ENCODE peak calls at places on chromosomes 12 and 14, in six cellular contexts. E is thoracic aorta; K is hepatocyte; N is A549; L is CD8-positive, alpha-beta T cell; T is fibroblast of lung. I is an unnamed sample. For H3K4me1, the result is how much of the 10 kb centered on the place peaks cover.

GRCh38 chr12:56366948-56367347 is 4.3 kb upstream of the APOF start:
- DNase-seq in K (no peak), L (no peak), E (no peak), T (no peak), N (no peak), I (no peak)

GRCh38 chr12:89350661-89351488 is 1.4 kb downstream of the DUSP6 start:
- DNase-seq in N (no peak), T (peak), L (no peak), K (peak), E (no peak), I (peak)

GRCh38 chr12:117872521-117873169 is 96.1 kb downstream of the KSR2 start:
- DNase-seq in L (no peak), K (no peak), E (no peak), N (no peak), T (no peak), I (no peak)

GRCh38 chr12:22231836-22232235 is 102.7 kb downstream of the ST8SIA1 start:
- DNase-seq in T (no peak), E (no peak), N (peak), K (no peak), L (no peak), I (peak)

GRCh38 chr14:76236172-76237130 is 84.7 kb downstream of the GPATCH2L start:
- DNase-seq in L (no peak), E (no peak), N (no peak), T (no peak), K (no peak), I (peak)

GRCh38 chr12:98754095-98754494 is 109.0 kb downstream of the APAF1 start:
- DNase-seq in E (no peak), L (no peak), T (no peak), K (peak), N (peak), I (peak)

GRCh38 chr12:22399464-22399863 is 65.0 kb upstream of the ST8SIA1 start:
- DNase-seq in E (no peak), L (no peak), T (no peak), N (no peak), K (no peak), I (no peak)

GRCh38 chr14:89186850-89187376 is 230.1 kb downstream of the FOXN3 start:
- DNase-seq in N (no peak), T (no peak), L (no peak), E (no peak), K (no peak), I (no peak)

GRCh38 chr12:124855275-124855957 is 8.2 kb downstream of the SCARB1 start:
- DNase-seq in E (no peak), K (no peak), T (no peak), L (no peak), N (no peak), I (no peak)
- H3K27ac ChIP-seq in E (no peak), K (no peak), T (no peak), L (no peak), N (peak), I (peak)

GRCh38 chr12:3032161-3032560 is 45.0 kb upstream of the TSPAN9 start:
- DNase-seq in N (no peak), K (no peak), L (no peak), T (no peak), E (no peak), I (no peak)

GRCh38 chr12:3034067-3034750 is 43.0 kb upstream of the TSPAN9 start:
- DNase-seq in K (peak), E (no peak), L (no peak), T (peak), N (peak), I (peak)

GRCh38 chr12:3032770-3033537 is 44.2 kb upstream of the TSPAN9 start:
- DNase-seq in E (no peak), T (no peak), N (no peak), K (no peak), L (no peak), I (no peak)

GRCh38 chr12:3035171-3035570 is 42.0 kb upstream of the TSPAN9 start:
- DNase-seq in N (no peak), T (no peak), E (no peak), K (no peak), L (no peak), I (peak)

GRCh38 chr12:3033538-3033865 is 43.7 kb upstream of the TSPAN9 start:
- DNase-seq in T (no peak), E (no peak), K (no peak), L (no peak), N (no peak), I (no peak)
- H3K4me1 ChIP-seq in T (under half), E (under half), K (under half), L (under half), N (under half), I (under half)

DNA sequence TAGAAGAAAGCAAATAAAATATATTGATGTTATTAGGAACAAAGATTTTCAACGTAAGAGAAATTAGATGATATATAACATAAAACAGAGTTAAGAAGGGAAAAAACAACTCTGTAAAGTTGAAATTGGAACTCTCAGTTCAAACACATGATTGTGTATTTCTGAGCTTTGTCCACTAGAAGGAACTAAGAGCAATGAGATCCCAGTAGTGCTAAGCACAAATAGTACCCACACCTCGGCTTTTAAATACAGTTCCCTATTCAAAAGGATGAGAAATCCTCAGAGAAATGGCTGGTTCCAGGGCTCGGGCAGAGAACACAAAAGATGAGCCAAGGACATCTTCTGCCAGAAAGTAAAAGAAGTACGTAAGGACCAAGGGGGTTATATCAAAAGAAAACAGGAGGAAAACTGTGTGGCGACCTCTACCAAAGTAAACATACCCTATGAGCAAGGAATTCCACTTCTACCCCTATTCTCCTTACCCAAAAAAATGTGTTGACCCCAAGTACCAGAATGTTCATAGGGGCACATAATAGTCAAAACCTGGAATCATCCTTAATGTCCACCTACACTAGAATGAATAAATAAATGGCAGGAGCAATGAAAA is 96.6 kb downstream of the SPTSSA start:
- DNase-seq in E (no peak), K (peak), L (no peak), T (peak), N (no peak), I (peak)
- TF ChIP-seq CTCF in E (peak), K (peak), L (no peak), T (peak), N (peak), I (peak)

DNA sequence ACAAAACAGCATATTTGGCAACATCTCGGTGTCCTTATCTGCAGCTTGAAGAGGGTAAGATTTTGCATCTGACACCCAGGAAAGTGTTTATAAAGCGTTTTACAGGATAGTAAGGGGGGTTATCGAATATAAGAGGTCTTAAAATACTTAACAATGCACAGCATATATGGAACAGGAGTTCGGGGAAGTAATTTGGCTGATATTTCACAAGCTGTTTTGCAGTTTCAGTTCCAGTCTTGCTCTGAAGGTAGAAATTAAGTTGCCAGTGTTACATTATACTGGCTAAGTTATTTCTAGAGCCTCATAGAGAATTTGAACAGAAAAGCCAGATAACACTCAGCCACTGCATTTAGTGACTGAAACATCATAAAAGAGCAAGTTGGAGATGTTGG is 941 bp upstream of the MAP4K5 start:
- DNase-seq in E (no peak), N (no peak), L (no peak), K (no peak), T (no peak), I (no peak)
- H3K27ac ChIP-seq in E (no peak), N (peak), L (peak), K (peak), T (no peak), I (no peak)

GRCh38 chr12:49706351-49707126 is 666 bp downstream of the FMNL3 start:
- DNase-seq in E (no peak), K (peak), N (no peak), T (peak), L (peak), I (peak)

GRCh38 chr12:49705479-49706267 is 1.5 kb downstream of the FMNL3 start:
- DNase-seq in T (peak), L (peak), E (no peak), N (no peak), K (no peak), I (peak)

GRCh38 chr12:49702009-49702408 is 5.2 kb downstream of the FMNL3 start:
- DNase-seq in L (no peak), N (no peak), K (no peak), T (no peak), E (no peak), I (no peak)

GRCh38 chr12:49703647-49704137 is 3.5 kb downstream of the FMNL3 start:
- DNase-seq in K (no peak), N (no peak), L (peak), E (no peak), T (peak), I (no peak)

DNA sequence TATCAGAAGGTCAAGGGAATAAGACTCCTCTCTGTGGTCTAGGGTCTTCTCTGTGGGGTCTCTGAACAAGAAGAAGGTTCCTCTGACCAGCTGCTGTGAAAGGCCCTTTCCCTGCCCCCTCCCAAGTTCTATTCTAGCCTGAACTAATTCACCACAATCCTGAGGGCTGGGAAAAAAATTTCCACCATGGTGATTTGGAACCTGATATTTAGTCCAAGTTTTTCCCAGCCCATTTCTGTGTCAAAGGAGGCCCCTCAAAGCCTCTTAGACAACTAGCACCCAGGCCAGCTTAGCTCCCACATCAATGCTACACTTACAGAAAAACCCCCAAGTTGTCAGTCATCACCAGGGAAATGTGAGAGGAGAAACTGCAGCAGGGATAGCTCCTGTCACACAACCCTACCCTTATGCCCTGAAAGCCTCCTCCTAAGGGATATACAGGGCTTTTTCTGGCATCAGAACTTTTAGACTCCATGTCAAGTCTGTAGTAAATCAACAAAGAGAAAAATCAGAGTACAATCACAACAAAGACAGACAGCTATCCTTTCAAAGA is 4.5 kb downstream of the FMNL3 start:
- DNase-seq in E (no peak), L (no peak), N (no peak), K (no peak), T (no peak), I (peak)
- H3K4me1 ChIP-seq in E (under half), L (half or more), N (under half), K (under half), T (under half), I (under half)

DNA sequence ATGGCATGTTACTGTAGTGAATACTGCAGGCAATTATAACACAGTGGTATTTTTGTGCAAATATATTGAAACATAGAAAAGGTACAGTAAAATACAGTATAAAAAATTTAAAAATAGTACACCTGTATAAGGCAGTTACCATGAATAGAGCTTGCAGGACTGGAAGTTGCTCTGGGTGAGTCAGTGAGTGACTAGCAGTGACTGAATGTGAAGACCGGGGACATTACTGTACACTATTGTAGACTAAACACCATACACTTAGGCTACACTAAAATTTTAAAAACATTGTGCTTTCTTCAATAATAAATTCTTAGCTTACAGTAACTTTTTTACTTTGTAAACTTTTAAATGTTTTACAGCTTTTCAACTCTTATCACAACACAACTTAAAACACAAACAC is 181.7 kb downstream of the GALC start:
- DNase-seq in K (no peak), T (no peak), E (no peak), L (no peak), N (no peak), I (no peak)
- TF ChIP-seq CTCF in K (no peak), T (no peak), E (no peak), L (no peak), N (no peak), I (no peak)

DNA sequence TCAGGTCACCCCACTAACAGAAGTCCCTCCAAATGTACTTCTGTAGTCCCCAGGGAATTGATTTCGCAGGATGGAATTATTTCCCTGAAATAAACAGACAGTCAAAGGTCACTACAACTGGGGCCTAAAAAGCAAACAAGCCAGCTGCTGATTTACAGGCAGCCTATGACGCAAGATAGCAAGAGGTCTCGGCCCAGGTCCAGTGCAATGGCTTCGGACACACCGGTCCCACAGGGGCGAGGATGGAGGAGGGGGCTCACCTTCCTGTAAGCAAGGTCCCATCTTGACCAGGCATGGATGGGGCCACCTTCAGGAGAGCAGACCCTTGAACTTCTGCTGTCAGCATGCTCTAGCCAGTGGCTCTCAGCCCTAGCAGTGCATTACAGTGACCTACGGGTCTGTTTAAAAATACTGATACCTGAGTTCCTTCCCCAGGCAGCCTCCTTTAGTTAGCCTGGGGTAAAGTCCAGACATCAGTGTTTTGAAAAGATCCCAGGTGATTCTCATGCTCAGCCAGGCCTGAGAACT is 18.1 kb downstream of the NUAK1 start:
- DNase-seq in E (no peak), N (no peak), T (no peak), L (no peak), K (no peak), I (no peak)
- H3K27ac ChIP-seq in E (peak), N (peak), T (no peak), L (no peak), K (peak), I (no peak)

GRCh38 chr12:11863478-11863906 is 207.2 kb upstream of the BCL2L14 start:
- DNase-seq in T (no peak), K (peak), L (no peak), N (no peak), E (no peak), I (no peak)

GRCh38 chr12:11861864-11862600 is 208.7 kb upstream of the BCL2L14 start:
- DNase-seq in K (no peak), L (no peak), N (no peak), E (no peak), T (no peak), I (no peak)

GRCh38 chr12:11860026-11860425 is 210.6 kb downstream of the ETV6 start:
- DNase-seq in K (no peak), L (no peak), N (no peak), E (no peak), T (no peak), I (no peak)

GRCh38 chr12:11862794-11863193 is 207.9 kb upstream of the BCL2L14 start:
- DNase-seq in L (no peak), T (peak), N (no peak), K (no peak), E (no peak), I (no peak)

DNA sequence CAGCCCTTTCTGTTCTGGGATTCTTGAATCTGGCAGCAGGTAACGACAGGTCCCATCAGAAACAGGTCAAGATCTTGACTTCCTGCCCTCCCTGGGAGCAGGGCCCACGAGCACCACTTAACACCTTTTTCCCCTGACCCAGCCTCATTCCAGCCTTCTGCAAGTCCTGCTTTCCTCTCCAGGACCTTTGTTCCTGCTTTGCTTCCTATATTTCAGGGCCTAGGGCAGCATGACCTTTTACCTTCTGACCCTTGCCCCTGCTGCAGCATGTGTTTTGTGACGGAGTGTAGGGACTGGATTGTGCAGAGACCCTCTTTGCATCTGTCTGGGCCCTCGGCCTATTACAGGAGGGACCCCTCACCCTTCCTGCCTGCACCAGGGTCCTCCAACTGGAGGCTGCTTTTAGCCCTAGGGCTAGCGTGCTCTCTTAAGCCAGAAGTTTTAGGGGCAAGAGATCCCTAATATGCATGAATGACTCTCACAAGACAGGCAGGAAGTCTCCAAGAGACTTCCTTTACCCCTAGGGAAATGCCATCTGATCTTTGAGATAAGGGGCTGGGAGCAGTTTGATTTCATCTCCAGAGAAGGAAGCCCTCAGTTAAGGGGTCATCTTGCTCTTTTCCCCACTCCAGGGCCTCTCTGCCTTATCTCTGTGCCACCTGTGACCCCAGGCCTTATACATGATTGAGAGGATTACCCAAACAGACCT is 209.4 kb upstream of the BCL2L14 start:
- DNase-seq in L (no peak), E (no peak), N (no peak), T (no peak), K (no peak), I (peak)
- H3K4me1 ChIP-seq in L (under half), E (under half), N (under half), T (under half), K (under half), I (under half)

DNA sequence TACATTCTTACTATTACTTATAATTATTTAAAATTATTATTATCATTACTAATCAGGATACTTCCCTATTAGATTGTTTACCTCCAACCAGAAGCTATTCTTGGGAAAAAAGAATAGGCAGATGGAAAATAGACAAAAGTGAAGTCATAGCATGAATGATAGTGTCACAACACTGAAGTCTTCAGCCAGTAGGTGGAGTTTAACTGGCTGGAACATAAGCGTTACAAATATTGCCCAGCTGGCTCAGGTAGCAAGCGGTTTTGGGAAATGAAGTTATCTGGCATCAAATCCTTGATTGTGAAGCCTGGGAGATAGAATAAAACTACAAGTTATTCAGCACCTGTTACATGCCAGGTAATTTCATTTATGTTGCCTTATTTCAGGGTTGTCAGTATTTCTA is 762.9 kb downstream of the C12orf50 start:
- DNase-seq in N (no peak), L (no peak), T (no peak), E (no peak), K (peak), I (no peak)
- TF ChIP-seq CTCF in N (peak), L (no peak), T (no peak), E (no peak), K (peak), I (no peak)

GRCh38 chr14:99175331-99176155 is 96.5 kb downstream of the BCL11B start:
- DNase-seq in N (no peak), E (no peak), T (no peak), K (no peak), L (no peak), I (no peak)

GRCh38 chr14:99174081-99174851 is 97.7 kb downstream of the BCL11B start:
- DNase-seq in K (no peak), T (no peak), E (no peak), L (no peak), N (no peak), I (no peak)

GRCh38 chr14:99171396-99171795 is 100.6 kb downstream of the BCL11B start:
- DNase-seq in L (no peak), T (no peak), N (no peak), K (no peak), E (no peak), I (no peak)

GRCh38 chr14:99174920-99175319 is 97.1 kb downstream of the BCL11B start:
- DNase-seq in E (no peak), K (no peak), N (no peak), L (no peak), T (no peak), I (no peak)

DNA sequence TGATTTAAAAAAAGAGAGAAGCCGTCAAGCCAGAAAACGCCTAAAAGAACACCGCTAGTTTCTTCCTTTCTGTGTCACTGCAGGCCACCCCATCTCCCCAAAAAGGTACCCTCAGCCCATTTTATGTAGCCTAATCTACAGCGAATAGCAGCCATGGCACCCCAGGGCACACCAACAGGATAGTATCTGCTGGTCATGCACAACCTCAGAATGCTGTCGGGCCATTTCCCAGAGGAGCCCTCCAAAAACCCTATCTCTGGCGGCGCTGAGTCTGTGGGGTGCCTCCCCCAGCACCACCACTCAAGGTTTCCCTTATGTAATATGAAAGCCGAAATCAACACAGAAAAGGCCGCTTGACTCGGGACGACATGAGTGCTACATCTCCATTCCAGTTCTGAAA is 98.9 kb downstream of the BCL11B start:
- DNase-seq in T (no peak), N (no peak), L (no peak), K (no peak), E (no peak), I (no peak)
- H3K27ac ChIP-seq in T (no peak), N (no peak), L (no peak), K (no peak), E (no peak), I (no peak)